ENCODE peak calls at places on chromosomes 7 and 10, in nine cellular contexts. K, D, Z, G, O, Y, H, F and I are unnamed samples.

GRCh38 chr10:10591682-10592412 is 425.8 kb upstream of the CELF2 start:
- DNase-seq in K (no peak), D (no peak), Z (no peak), G (no peak), O (no peak), Y (no peak), H (no peak), F (no peak), I (no peak)

GRCh38 chr10:89479255-89479654 is 56.1 kb downstream of the SLC16A12 start:
- DNase-seq in K (no peak), D (no peak), Z (no peak), G (no peak), O (no peak), Y (no peak), H (no peak), F (no peak), I (no peak)

GRCh38 chr10:112724404-112724991 is 225.5 kb upstream of the TCF7L2 start:
- DNase-seq in K (no peak), D (no peak), Z (no peak), G (no peak), O (no peak), Y (no peak), H (no peak), F (no peak), I (no peak)

GRCh38 chr7:27910341-27910740 is 170.4 kb downstream of the TAX1BP1 start:
- DNase-seq in K (no peak), D (no peak), Z (no peak), G (no peak), O (no peak), Y (no peak), H (no peak), F (no peak), I (no peak)

GRCh38 chr7:137880432-137880831 is 33.7 kb upstream of the DGKI start:
- DNase-seq in K (no peak), D (no peak), Z (no peak), G (no peak), O (no peak), Y (no peak), H (no peak), F (no peak), I (no peak)

GRCh38 chr10:50326757-50327701 is 75.7 kb upstream of the ASAH2 start:
- DNase-seq in K (peak; percentile 24), D (no peak), Z (no peak), G (no peak), O (no peak), Y (no peak), H (no peak), F (no peak), I (no peak)

GRCh38 chr10:60663850-60664249 is 114.4 kb upstream of the CDK1 start:
- DNase-seq in K (no peak), D (no peak), Z (no peak), G (no peak), O (no peak), Y (no peak), H (no peak), F (no peak), I (no peak)

GRCh38 chr7:138625084-138625848 is 75.9 kb downstream of the SVOPL start:
- DNase-seq in K (no peak), D (no peak), Z (no peak), G (no peak), O (no peak), Y (no peak), H (no peak), F (no peak), I (no peak)

GRCh38 chr10:127649642-127650041 is 87.3 kb upstream of the FOXI2 start:
- DNase-seq in K (peak; percentile 27), D (no peak), Z (no peak), G (no peak), O (peak; percentile 27), Y (no peak), H (no peak), F (no peak), I (no peak)

GRCh38 chr10:53370347-53370746 is 597.8 kb upstream of the MBL2 start:
- DNase-seq in K (no peak), D (no peak), Z (no peak), G (no peak), O (no peak), Y (no peak), H (no peak), F (no peak), I (no peak)

GRCh38 chr7:29022291-29022988 is 64.3 kb upstream of the TRIL start:
- DNase-seq in K (no peak), D (no peak), Z (no peak), G (no peak), O (no peak), Y (no peak), H (no peak), F (no peak), I (no peak)

GRCh38 chr7:139830779-139831498 is 1.9 kb downstream of the TBXAS1 start:
- DNase-seq in K (no peak), D (no peak), Z (no peak), G (no peak), O (no peak), Y (no peak), H (no peak), F (no peak), I (peak; percentile 78)

GRCh38 chr7:132573237-132573636 is 3.0 kb downstream of the PLXNA4 start:
- DNase-seq in K (no peak), D (no peak), Z (no peak), G (no peak), O (no peak), Y (no peak), H (no peak), F (no peak), I (no peak)

DNA sequence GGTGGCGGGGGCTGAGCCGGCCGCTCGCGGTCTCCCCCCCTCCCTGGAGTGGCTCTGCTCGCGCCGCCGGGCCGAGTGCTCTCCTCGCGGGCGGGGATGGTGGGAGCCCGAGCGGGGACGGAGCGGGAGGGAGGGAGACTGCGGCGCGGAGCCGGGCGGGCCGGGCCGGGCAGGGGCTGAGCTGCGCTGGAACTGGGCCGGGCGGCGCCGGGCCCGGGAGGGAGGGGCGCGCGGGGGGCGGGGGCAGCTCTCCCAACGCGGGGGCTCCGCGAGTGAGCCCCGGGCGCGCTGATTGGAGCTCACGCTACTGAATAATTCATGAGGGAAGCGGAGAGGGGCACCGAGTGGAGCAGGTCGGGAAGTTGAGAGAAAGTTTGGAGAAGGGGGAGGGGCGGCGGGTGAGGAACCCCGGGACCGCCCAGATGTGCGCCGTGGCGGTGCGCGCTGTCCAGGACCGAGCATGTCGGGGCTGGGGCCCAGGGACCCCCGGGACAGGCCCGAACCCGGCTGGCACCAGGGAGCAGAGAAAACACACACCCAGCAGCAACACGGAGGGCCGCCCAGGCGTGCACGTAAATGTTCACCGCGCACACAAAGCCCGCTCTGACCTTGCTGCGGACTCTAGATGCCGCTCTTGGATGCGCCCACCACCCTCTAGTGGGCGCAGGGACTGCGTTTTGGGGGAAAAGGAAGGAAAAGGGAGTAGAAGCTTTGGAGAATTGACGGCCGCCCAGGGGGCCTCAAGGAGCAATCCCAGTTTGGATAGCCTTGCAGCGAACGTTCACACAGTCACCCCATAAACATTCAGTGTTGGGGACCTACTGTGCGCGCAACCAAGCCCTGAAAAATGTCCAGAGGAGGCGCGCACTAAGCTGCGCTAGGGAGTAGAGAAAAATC is at the start of gene EPHB4:
- DNase-seq in K (peak; percentile 91), D (peak; percentile 85), Z (peak; percentile 83), G (peak; percentile 91), O (peak; percentile 77), Y (peak; percentile 76), H (peak; percentile 92), F (peak; percentile 87), I (no peak)
- TF ChIP-seq POLR2A in K (peak; percentile 75), D (no peak), Z (peak; percentile 22), G (peak; percentile 40), O (peak; percentile 54), Y (no peak), H (peak; percentile 32), F (no peak), I (no peak)

GRCh38 chr7:135527025-135527424 is 17.1 kb upstream of the CNOT4 start:
- DNase-seq in K (no peak), D (no peak), Z (no peak), G (no peak), O (no peak), Y (no peak), H (no peak), F (no peak), I (no peak)
- H3K4me1 ChIP-seq in K (no peaks in the 10 kb centered on the region), D (no peaks in the 10 kb centered on the region), Z (no peaks in the 10 kb centered on the region), G (no peaks in the 10 kb centered on the region), O (no peaks in the 10 kb centered on the region), Y (no peaks in the 10 kb centered on the region), H (no peaks in the 10 kb centered on the region), F (no peaks in the 10 kb centered on the region), I (no peaks in the 10 kb centered on the region)

GRCh38 chr10:32073676-32074075 is 17.5 kb upstream of the KIF5B start:
- DNase-seq in K (no peak), D (no peak), Z (no peak), G (no peak), O (no peak), Y (no peak), H (no peak), F (no peak), I (no peak)

GRCh38 chr10:32073128-32073527 is 16.9 kb upstream of the KIF5B start:
- DNase-seq in K (no peak), D (no peak), Z (no peak), G (no peak), O (no peak), Y (no peak), H (no peak), F (no peak), I (no peak)

GRCh38 chr10:32072025-32072787 is 16.0 kb upstream of the KIF5B start:
- DNase-seq in K (no peak), D (no peak), Z (no peak), G (no peak), O (no peak), Y (no peak), H (no peak), F (no peak), I (no peak)

DNA sequence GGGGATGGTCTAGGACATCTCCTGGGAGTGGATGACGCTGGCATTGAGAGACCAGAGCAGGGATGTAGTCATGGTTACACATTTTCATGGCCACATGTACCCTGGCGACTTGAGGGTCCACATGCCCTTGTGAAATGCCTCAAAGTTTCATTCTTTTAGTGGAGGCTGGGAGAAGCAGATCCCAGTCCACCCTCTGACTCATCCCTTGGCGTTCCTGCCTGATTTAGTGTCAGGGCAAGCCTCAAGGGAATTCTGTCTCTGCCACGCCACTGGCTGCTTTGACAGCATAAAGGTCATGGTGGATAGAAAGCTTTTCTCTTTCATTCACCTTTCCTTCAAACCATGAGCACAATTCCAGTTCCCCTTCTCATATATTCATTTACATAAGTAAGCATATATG is 21.7 kb upstream of the KIF5B start:
- DNase-seq in K (peak; percentile 28), D (no peak), Z (no peak), G (peak; percentile 72), O (no peak), Y (no peak), H (no peak), F (no peak), I (no peak)
- H3K27ac ChIP-seq in K (no peak overlapping the region), D (no peak overlapping the region), Z (no peak overlapping the region), G (no peak overlapping the region), O (no peak overlapping the region), Y (no peak overlapping the region), H (no peak overlapping the region), F (no peak overlapping the region), I (no peak overlapping the region)

DNA sequence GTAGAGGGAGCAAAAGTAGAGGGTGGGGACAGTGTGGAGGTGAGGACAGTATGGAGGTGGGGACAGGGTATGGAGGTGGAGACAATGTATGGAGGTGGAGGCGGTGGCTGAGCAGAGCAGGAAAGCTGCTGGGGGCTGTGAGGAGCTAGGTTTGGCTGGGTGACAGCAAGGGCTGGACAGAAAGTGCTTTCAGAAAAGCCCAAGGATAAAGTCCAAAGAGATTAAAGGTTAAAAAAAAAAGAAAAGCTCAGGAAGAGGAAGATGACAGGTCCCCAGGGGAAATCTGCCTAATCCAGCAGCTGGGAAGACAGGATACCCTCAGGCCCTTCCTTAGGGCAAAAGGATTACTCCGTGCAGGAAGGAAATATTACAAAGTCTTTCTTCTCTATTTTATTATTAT is 32.1 kb upstream of the PFKFB3 start:
- DNase-seq in K (no peak), D (no peak), Z (peak; percentile 61), G (no peak), O (no peak), Y (no peak), H (no peak), F (no peak), I (no peak)
- TF ChIP-seq POLR2A in K (no peak), D (no peak), Z (no peak), G (no peak), O (no peak), Y (no peak), H (no peak), F (no peak), I (no peak)